ENCODE peak calls at places on chromosome 1, in six cellular contexts. One of them, this sample, is unnamed.

GRCh38 chr1:41671116-41671755 is 186.8 kb upstream of the EDN2 start:
- DNase-seq in stomach: no peak
- DNase-seq in stimulated activated CD4-positive, alpha-beta T cell treated with anti-CD3 and anti-CD28 coated beads, Interleukin-12 subunit alpha, Interleukin-12 subunit beta, amount 100 ng/mL, for 48 hours: no peak
- DNase-seq in heart right ventricle: no peak
- DNase-seq in Caki2: no peak
- DNase-seq in LHCN-M2: no peak
- DNase-seq in this sample: no peak

GRCh38 chr1:211553549-211553948 is 25.4 kb downstream of the SLC30A1 start:
- DNase-seq in stomach: no peak
- DNase-seq in stimulated activated CD4-positive, alpha-beta T cell treated with anti-CD3 and anti-CD28 coated beads, Interleukin-12 subunit alpha, Interleukin-12 subunit beta, amount 100 ng/mL, for 48 hours: no peak
- DNase-seq in heart right ventricle: no peak
- DNase-seq in Caki2: no peak
- DNase-seq in LHCN-M2: no peak
- DNase-seq in this sample: no peak

GRCh38 chr1:162055062-162055461 is 14.4 kb upstream of the NOS1AP start:
- DNase-seq in stomach: no peak
- DNase-seq in stimulated activated CD4-positive, alpha-beta T cell treated with anti-CD3 and anti-CD28 coated beads, Interleukin-12 subunit alpha, Interleukin-12 subunit beta, amount 100 ng/mL, for 48 hours: no peak
- DNase-seq in heart right ventricle: no peak
- DNase-seq in Caki2: peak
- DNase-seq in LHCN-M2: peak
- DNase-seq in this sample: peak

GRCh38 chr1:169108897-169109560 is 2.5 kb downstream of the ATP1B1 start:
- DNase-seq in stomach: peak
- DNase-seq in stimulated activated CD4-positive, alpha-beta T cell treated with anti-CD3 and anti-CD28 coated beads, Interleukin-12 subunit alpha, Interleukin-12 subunit beta, amount 100 ng/mL, for 48 hours: no peak
- DNase-seq in heart right ventricle: no peak
- DNase-seq in Caki2: peak
- DNase-seq in LHCN-M2: peak
- DNase-seq in this sample: no peak

GRCh38 chr1:94270801-94271203 is 33.4 kb upstream of the ARHGAP29 start:
- DNase-seq in stomach: no peak
- DNase-seq in stimulated activated CD4-positive, alpha-beta T cell treated with anti-CD3 and anti-CD28 coated beads, Interleukin-12 subunit alpha, Interleukin-12 subunit beta, amount 100 ng/mL, for 48 hours: no peak
- DNase-seq in heart right ventricle: no peak
- DNase-seq in Caki2: peak
- DNase-seq in LHCN-M2: peak
- DNase-seq in this sample: peak

GRCh38 chr1:49104575-49104974 is 327.9 kb upstream of the BEND5 start:
- DNase-seq in stomach: peak
- DNase-seq in stimulated activated CD4-positive, alpha-beta T cell treated with anti-CD3 and anti-CD28 coated beads, Interleukin-12 subunit alpha, Interleukin-12 subunit beta, amount 100 ng/mL, for 48 hours: no peak
- DNase-seq in heart right ventricle: no peak
- DNase-seq in Caki2: no peak
- DNase-seq in LHCN-M2: no peak
- DNase-seq in this sample: no peak

GRCh38 chr1:51897699-51898031 is 19.1 kb upstream of the NRDC start:
- DNase-seq in stomach: no peak
- DNase-seq in stimulated activated CD4-positive, alpha-beta T cell treated with anti-CD3 and anti-CD28 coated beads, Interleukin-12 subunit alpha, Interleukin-12 subunit beta, amount 100 ng/mL, for 48 hours: no peak
- DNase-seq in heart right ventricle: no peak
- DNase-seq in Caki2: no peak
- DNase-seq in LHCN-M2: peak
- DNase-seq in this sample: peak

GRCh38 chr1:110243146-110243545 is 33.0 kb downstream of the KCNC4 start:
- DNase-seq in stomach: no peak
- DNase-seq in stimulated activated CD4-positive, alpha-beta T cell treated with anti-CD3 and anti-CD28 coated beads, Interleukin-12 subunit alpha, Interleukin-12 subunit beta, amount 100 ng/mL, for 48 hours: no peak
- DNase-seq in heart right ventricle: no peak
- DNase-seq in Caki2: no peak
- DNase-seq in LHCN-M2: no peak
- DNase-seq in this sample: no peak

GRCh38 chr1:42937836-42938595 is 20.7 kb downstream of the SLC2A1 start:
- DNase-seq in stomach: no peak
- DNase-seq in stimulated activated CD4-positive, alpha-beta T cell treated with anti-CD3 and anti-CD28 coated beads, Interleukin-12 subunit alpha, Interleukin-12 subunit beta, amount 100 ng/mL, for 48 hours: no peak
- DNase-seq in heart right ventricle: no peak
- DNase-seq in Caki2: no peak
- DNase-seq in LHCN-M2: peak
- DNase-seq in this sample: no peak

GRCh38 chr1:114668784-114669561 is 876 bp downstream of the DENND2C start:
- DNase-seq in stomach: no peak
- DNase-seq in stimulated activated CD4-positive, alpha-beta T cell treated with anti-CD3 and anti-CD28 coated beads, Interleukin-12 subunit alpha, Interleukin-12 subunit beta, amount 100 ng/mL, for 48 hours: no peak
- DNase-seq in heart right ventricle: no peak
- DNase-seq in Caki2: no peak
- DNase-seq in LHCN-M2: peak
- DNase-seq in this sample: no peak

GRCh38 chr1:201259476-201260235 is 23.6 kb upstream of the PKP1 start:
- DNase-seq in stomach: no peak
- DNase-seq in stimulated activated CD4-positive, alpha-beta T cell treated with anti-CD3 and anti-CD28 coated beads, Interleukin-12 subunit alpha, Interleukin-12 subunit beta, amount 100 ng/mL, for 48 hours: no peak
- DNase-seq in heart right ventricle: no peak
- DNase-seq in Caki2: no peak
- DNase-seq in LHCN-M2: no peak
- DNase-seq in this sample: no peak

GRCh38 chr1:222416001-222416791 is 131.7 kb downstream of the HHIPL2 start:
- DNase-seq in stomach: no peak
- DNase-seq in stimulated activated CD4-positive, alpha-beta T cell treated with anti-CD3 and anti-CD28 coated beads, Interleukin-12 subunit alpha, Interleukin-12 subunit beta, amount 100 ng/mL, for 48 hours: peak
- DNase-seq in heart right ventricle: no peak
- DNase-seq in Caki2: no peak
- DNase-seq in LHCN-M2: no peak
- DNase-seq in this sample: no peak